ENCODE peak calls at places on chromosomes 5 and 9, in six cellular contexts. G is SK-N-SH, Q is HepG2, A is GM12878, X is K562, D is H1. B is an unnamed sample.

GRCh38 chr5:92519717-92520632 is 1061.0 kb downstream of the NR2F1-AS1 start:
- DNase-seq in G (no peak), Q (no peak), A (no peak), X (no peak), D (no peak), B (no peak)

GRCh38 chr9:86774101-86774500 is 173.2 kb downstream of the GAS1 start:
- DNase-seq in G (no peak), Q (no peak), A (no peak), X (no peak), D (no peak), B (no peak)

GRCh38 chr9:126150411-126151030 is 176.1 kb upstream of the MVB12B start:
- DNase-seq in G (peak), Q (peak), A (no peak), X (no peak), D (peak), B (no peak)

GRCh38 chr5:58335518-58335917 is 124.4 kb downstream of the PLK2 start:
- DNase-seq in G (no peak), Q (no peak), A (no peak), X (no peak), D (no peak), B (no peak)

GRCh38 chr9:98427491-98427890 is 172.0 kb upstream of the TBC1D2 start:
- DNase-seq in G (no peak), Q (no peak), A (no peak), X (no peak), D (no peak), B (no peak)

GRCh38 chr9:107683566-107683965 is 194.0 kb upstream of the KLF4 start:
- DNase-seq in G (no peak), Q (no peak), A (no peak), X (no peak), D (no peak), B (no peak)

GRCh38 chr9:32627394-32627954 is 8.0 kb downstream of the TAF1L start:
- DNase-seq in G (no peak), Q (peak), A (no peak), X (no peak), D (no peak), B (no peak)

GRCh38 chr9:2241461-2241874 is 226.3 kb downstream of the SMARCA2 start:
- DNase-seq in G (peak), Q (no peak), A (no peak), X (no peak), D (peak), B (no peak)

GRCh38 chr5:192691-192969 is 1.3 kb downstream of the LRRC14B start:
- DNase-seq in G (no peak), Q (no peak), A (no peak), X (no peak), D (no peak), B (no peak)

GRCh38 chr5:9557696-9558095 is 11.8 kb upstream of the SEMA5A start:
- DNase-seq in G (no peak), Q (no peak), A (no peak), X (no peak), D (no peak), B (no peak)

GRCh38 chr9:127973169-127974001 is 7.4 kb downstream of the EEIG1 start:
- DNase-seq in G (peak), Q (no peak), A (no peak), X (no peak), D (no peak), B (no peak)

GRCh38 chr9:18707489-18708210 is 233.7 kb downstream of the ADAMTSL1 start:
- DNase-seq in G (no peak), Q (no peak), A (no peak), X (no peak), D (no peak), B (no peak)

GRCh38 chr5:132369471-132370240 is at the start of gene SLC22A5:
- DNase-seq in G (peak), Q (peak), A (no peak), X (peak), D (peak), B (peak)

GRCh38 chr5:167998148-167998767 is 293.2 kb upstream of the WWC1 start:
- DNase-seq in G (no peak), Q (no peak), A (no peak), X (no peak), D (no peak), B (no peak)

GRCh38 chr9:107626118-107626517 is 136.5 kb upstream of the KLF4 start:
- DNase-seq in G (no peak), Q (no peak), A (no peak), X (no peak), D (no peak), B (no peak)

GRCh38 chr9:85007753-85008152 is 338.2 kb downstream of the NTRK2 start:
- DNase-seq in G (no peak), Q (no peak), A (no peak), X (no peak), D (no peak), B (no peak)

GRCh38 chr5:1909346-1909985 is 26.7 kb upstream of the IRX4 start:
- DNase-seq in G (no peak), Q (no peak), A (no peak), X (no peak), D (no peak), B (no peak)

GRCh38 chr9:13450723-13451122 is 171.2 kb upstream of the MPDZ start:
- DNase-seq in G (no peak), Q (no peak), A (peak), X (no peak), D (no peak), B (no peak)

GRCh38 chr5:90015584-90016018 is 394.0 kb downstream of the CETN3 start:
- DNase-seq in G (peak), Q (no peak), A (peak), X (no peak), D (no peak), B (no peak)

GRCh38 chr5:15105799-15106393 is 234.3 kb upstream of the ANKH start:
- DNase-seq in G (peak), Q (peak), A (no peak), X (peak), D (peak), B (peak)

GRCh38 chr5:158840193-158840592 is 259.5 kb downstream of the EBF1 start:
- DNase-seq in G (no peak), Q (no peak), A (no peak), X (no peak), D (no peak), B (no peak)

GRCh38 chr9:110189001-110189400 is 19.0 kb downstream of the C9orf152 start:
- DNase-seq in G (no peak), Q (peak), A (no peak), X (no peak), D (no peak), B (no peak)

GRCh38 chr5:158737536-158738027 is 362.1 kb downstream of the EBF1 start:
- DNase-seq in G (no peak), Q (no peak), A (no peak), X (no peak), D (peak), B (no peak)

GRCh38 chr5:50786073-50786472 is 119.6 kb downstream of the PARP8 start:
- DNase-seq in G (no peak), Q (no peak), A (no peak), X (no peak), D (no peak), B (no peak)

GRCh38 chr5:180421672-180422071 is 68.5 kb upstream of the GFPT2 start:
- DNase-seq in G (no peak), Q (no peak), A (no peak), X (no peak), D (no peak), B (no peak)

GRCh38 chr9:94656190-94656589 is 16.9 kb upstream of the FBP1 start:
- DNase-seq in G (no peak), Q (no peak), A (peak), X (no peak), D (no peak), B (peak)

GRCh38 chr9:129318121-129319075 is 140.3 kb upstream of the IER5L start:
- DNase-seq in G (no peak), Q (peak), A (no peak), X (no peak), D (no peak), B (no peak)

GRCh38 chr9:131018621-131019020 is 9.6 kb downstream of the LAMC3 start:
- DNase-seq in G (no peak), Q (peak), A (no peak), X (peak), D (no peak), B (no peak)

GRCh38 chr9:122125891-122126331 is 32.8 kb upstream of the TTLL11 start:
- DNase-seq in G (peak), Q (peak), A (no peak), X (no peak), D (peak), B (no peak)

GRCh38 chr9:34139477-34140146 is 13.1 kb upstream of the DCAF12 start:
- DNase-seq in G (peak), Q (peak), A (no peak), X (peak), D (no peak), B (no peak)

GRCh38 chr5:168356592-168356991 is 65.1 kb downstream of the WWC1 start:
- DNase-seq in G (no peak), Q (no peak), A (no peak), X (no peak), D (no peak), B (no peak)

GRCh38 chr5:96065577-96066385 is 104.1 kb upstream of the ELL2 start:
- DNase-seq in G (no peak), Q (peak), A (no peak), X (no peak), D (no peak), B (no peak)

DNA sequence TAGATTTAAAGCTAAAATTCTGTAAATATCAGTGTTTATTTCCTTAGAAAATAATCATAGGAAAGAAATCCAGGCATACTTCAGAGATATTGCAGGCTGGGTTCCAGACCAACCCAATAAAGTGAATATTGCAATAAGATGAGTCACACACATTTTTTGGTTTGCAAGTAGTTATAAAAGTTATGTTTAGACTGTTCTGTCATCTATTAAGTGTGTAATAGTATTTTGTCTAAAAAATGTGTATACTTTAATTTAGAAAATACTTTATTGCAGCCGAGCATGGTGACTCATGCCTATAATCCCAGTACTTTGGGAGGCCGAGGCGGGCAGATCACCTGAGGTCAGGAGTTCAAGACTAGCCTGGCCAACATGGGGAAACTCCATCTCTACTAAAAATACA is 6.9 kb upstream of the RIC1 start:
- DNase-seq in G (no peak), Q (no peak), A (no peak), X (no peak), D (no peak), B (no peak)
- TF ChIP-seq POLR2AphosphoS5 in G (no peak), Q (no peak), A (no peak), X (no peak), D (no peak), B (no peak)

GRCh38 chr9:124149992-124150391 is 107.8 kb upstream of the NEK6 start:
- DNase-seq in G (no peak), Q (no peak), A (no peak), X (peak), D (peak), B (no peak)
- TF ChIP-seq TAF1 in G (no peak), Q (no peak), A (no peak), X (no peak), D (no peak), B (no peak)

GRCh38 chr9:717722-718121 is 123.8 kb upstream of the DMRT1 start:
- DNase-seq in G (no peak), Q (no peak), A (no peak), X (no peak), D (no peak), B (no peak)
- TF ChIP-seq POLR2AphosphoS5 in G (no peak), Q (no peak), A (no peak), X (no peak), D (no peak), B (no peak)

DNA sequence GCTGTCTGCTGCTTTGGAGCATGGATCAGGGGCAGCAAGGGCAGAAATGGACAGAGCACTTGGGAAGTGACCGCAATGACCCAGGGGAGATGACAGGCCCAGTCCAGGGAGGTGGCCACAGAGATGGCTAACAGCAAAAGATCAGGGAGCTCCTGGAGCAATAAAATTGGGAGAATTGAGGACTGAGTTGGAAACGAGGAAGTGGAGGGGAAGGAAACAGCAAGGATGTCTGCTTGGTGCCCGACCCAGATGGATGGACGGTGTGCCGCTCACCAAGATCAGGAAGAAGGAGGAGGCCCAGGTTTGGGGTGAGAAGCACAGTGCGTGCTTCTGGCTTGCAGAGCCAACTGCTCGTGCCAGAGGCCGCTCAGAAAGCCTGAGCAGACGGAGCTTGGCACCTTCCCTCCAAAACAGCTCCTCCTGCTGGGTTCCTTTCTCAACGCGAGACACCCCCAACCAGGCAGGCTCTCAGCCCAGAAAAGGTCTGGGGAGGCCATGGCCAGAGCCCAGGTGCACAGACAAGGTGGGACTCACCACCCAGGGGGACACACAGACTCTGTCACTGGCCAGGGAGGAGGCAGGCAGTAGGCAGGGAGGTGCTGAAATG is 1.7 kb upstream of the SLC34A1 start:
- DNase-seq in G (peak), Q (no peak), A (no peak), X (no peak), D (peak), B (no peak)
- TF ChIP-seq TAF1 in G (no peak), Q (no peak), A (no peak), X (no peak), D (no peak), B (no peak)

GRCh38 chr5:160315968-160316367 is 3.6 kb upstream of the CCNJL start:
- DNase-seq in G (no peak), Q (peak), A (no peak), X (no peak), D (no peak), B (no peak)
- TF ChIP-seq POLR2AphosphoS5 in G (no peak), Q (no peak), A (no peak), X (no peak), D (no peak), B (no peak)

DNA sequence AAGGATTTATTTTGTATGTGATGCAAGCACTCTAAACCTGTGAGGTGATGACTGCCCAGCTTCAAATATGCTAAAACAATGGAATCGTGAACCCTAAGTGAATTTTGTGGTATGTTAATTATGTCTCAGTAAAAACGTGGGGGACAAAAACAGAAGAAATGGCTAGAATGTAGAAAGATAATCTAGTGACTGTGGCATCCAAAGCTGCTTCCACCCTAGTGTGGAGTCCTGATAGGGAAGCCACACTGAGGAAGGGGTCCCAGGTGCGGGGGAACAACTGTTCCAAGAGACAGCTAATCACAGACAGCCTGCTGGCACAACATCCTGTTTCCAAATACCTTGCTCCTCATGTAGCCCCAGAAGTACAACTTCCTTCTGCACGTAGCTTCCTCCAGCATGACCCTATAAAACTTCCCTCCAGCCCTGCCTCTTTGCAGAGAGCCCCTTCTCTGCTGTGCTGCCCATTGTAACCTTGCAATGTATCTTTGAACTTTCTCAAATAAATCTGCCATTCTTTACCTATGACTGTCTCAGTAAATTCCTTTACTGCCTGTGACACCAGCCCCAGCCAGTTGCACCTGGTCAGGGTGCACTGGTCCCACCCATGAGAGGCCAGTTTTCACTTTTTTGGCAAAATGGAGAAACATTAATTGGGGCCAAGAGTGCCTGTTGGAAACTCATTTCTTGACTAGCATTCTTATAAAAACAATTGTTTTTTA is 4.9 kb downstream of the GMCL2 start:
- DNase-seq in G (no peak), Q (no peak), A (no peak), X (peak), D (no peak), B (no peak)
- TF ChIP-seq TAF1 in G (no peak), Q (no peak), A (no peak), X (no peak), D (no peak), B (no peak)

GRCh38 chr5:175853573-175854230 is 17.7 kb upstream of the CPLX2 start:
- DNase-seq in G (no peak), Q (peak), A (no peak), X (no peak), D (no peak), B (no peak)
- TF ChIP-seq POLR2AphosphoS5 in G (no peak), Q (no peak), A (no peak), X (no peak), D (no peak), B (no peak)

GRCh38 chr9:136853596-136854112 is 1.5 kb downstream of the MAMDC4 start:
- DNase-seq in G (no peak), Q (no peak), A (no peak), X (no peak), D (peak), B (no peak)

GRCh38 chr9:136852664-136853595 is 784 bp downstream of the MAMDC4 start:
- DNase-seq in G (no peak), Q (no peak), A (no peak), X (no peak), D (peak), B (no peak)

GRCh38 chr9:136854842-136855460 is 2.8 kb downstream of the MAMDC4 start:
- DNase-seq in G (no peak), Q (no peak), A (no peak), X (no peak), D (peak), B (no peak)

GRCh38 chr9:136855461-136856077 is 3.4 kb downstream of the MAMDC4 start:
- DNase-seq in G (no peak), Q (no peak), A (no peak), X (no peak), D (peak), B (no peak)

GRCh38 chr9:136854113-136854841 is 2.1 kb downstream of the MAMDC4 start:
- DNase-seq in G (no peak), Q (no peak), A (no peak), X (no peak), D (peak), B (no peak)
- TF ChIP-seq TAF1 in G (no peak), Q (no peak), A (no peak), X (no peak), D (no peak), B (no peak)

DNA sequence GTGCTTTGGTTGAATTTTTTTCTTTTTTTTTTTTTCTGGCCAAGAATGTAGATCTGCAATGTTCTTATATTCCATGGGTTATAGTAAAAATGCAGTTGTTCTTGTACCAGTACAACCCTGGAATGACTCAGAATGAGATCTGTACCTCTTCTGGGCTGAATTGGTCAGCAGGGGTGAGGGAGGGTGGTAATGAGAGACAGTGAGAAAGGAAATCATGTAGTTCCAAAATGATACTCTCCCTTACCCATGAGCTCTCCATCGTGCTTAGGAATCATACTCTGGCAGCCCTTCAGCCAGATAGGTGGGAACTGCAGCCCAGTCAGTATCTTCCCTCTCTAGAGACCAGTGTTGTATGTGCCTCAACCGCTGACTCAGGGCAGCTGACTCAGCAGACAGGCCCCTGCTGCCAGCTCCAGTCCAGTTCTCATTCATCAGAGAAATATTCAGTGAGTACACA is 2.1 kb upstream of the GLIS3 start:
- DNase-seq in G (no peak), Q (no peak), A (no peak), X (no peak), D (no peak), B (no peak)
- TF ChIP-seq POLR2AphosphoS5 in G (no peak), Q (no peak), A (no peak), X (no peak), D (no peak), B (no peak)